ENCODE peak calls at places on chromosomes 11 and 22, in ten cellular contexts. N is esophagus muscularis mucosa, Y is ovary, G is A549, H is K562, C is sigmoid colon, T is transverse colon, U is GM12878, Q is stomach, Z is upper lobe of left lung. J is an unnamed sample.

GRCh38 chr11:76629133-76629852 is 41.3 kb downstream of the LRRC32 start:
- DNase-seq in N (no peak), Y (peak), T (peak), H (no peak), U (peak), Q (no peak), C (peak), Z (peak), G (no peak), J (peak)

GRCh38 chr22:37218771-37219411 is 6.6 kb upstream of the SSTR3 start:
- DNase-seq in U (peak), Z (no peak), Q (no peak), Y (no peak), H (no peak), C (no peak), N (no peak), T (peak), G (no peak), J (no peak)

GRCh38 chr22:37115032-37115431 is 5.5 kb upstream of the TMPRSS6 start:
- DNase-seq in U (no peak), C (no peak), T (no peak), G (no peak), H (no peak), Z (no peak), Y (no peak), N (no peak), Q (no peak), J (no peak)

GRCh38 chr11:88415495-88415894 is 78.0 kb upstream of the CTSC start:
- DNase-seq in Z (no peak), T (no peak), Q (no peak), G (no peak), N (no peak), H (no peak), Y (no peak), C (no peak), U (no peak), J (no peak)

GRCh38 chr11:93577291-93577690 is 34.1 kb upstream of the SMCO4 start:
- DNase-seq in H (no peak), U (no peak), T (no peak), Y (no peak), N (no peak), G (no peak), Q (no peak), C (no peak), Z (no peak), J (no peak)

GRCh38 chr11:99494065-99494464 is 473.3 kb downstream of the CNTN5 start:
- DNase-seq in H (no peak), Y (no peak), Q (no peak), U (no peak), C (no peak), Z (no peak), G (no peak), T (no peak), N (no peak), J (no peak)

GRCh38 chr11:33893711-33894401 is 2.0 kb upstream of the LMO2 start:
- DNase-seq in Z (no peak), N (no peak), T (no peak), G (no peak), Q (no peak), H (no peak), Y (no peak), C (no peak), U (peak), J (no peak)

GRCh38 chr11:62108017-62108750 is 15.6 kb upstream of the INCENP start:
- DNase-seq in N (no peak), Z (peak), Q (no peak), C (no peak), U (peak), T (no peak), H (peak), Y (no peak), G (peak), J (peak)

GRCh38 chr22:41576877-41577276 is 12.8 kb downstream of the PMM1 start:
- DNase-seq in Z (peak), Y (no peak), C (no peak), T (peak), U (no peak), N (no peak), G (peak), Q (peak), H (peak), J (no peak)

GRCh38 chr22:19664951-19665783 is 49.1 kb upstream of the SEPTIN5 start:
- DNase-seq in T (no peak), H (no peak), G (no peak), N (peak), C (no peak), Q (no peak), Y (no peak), U (no peak), Z (no peak), J (no peak)

GRCh38 chr11:35632301-35632700 is 14.0 kb downstream of the FJX1 start:
- DNase-seq in G (peak), N (no peak), H (no peak), Z (no peak), U (no peak), Q (no peak), T (no peak), Y (no peak), C (no peak), J (no peak)

GRCh38 chr11:76206327-76207081 is at the start of gene WNT11:
- DNase-seq in C (no peak), T (peak), H (peak), Y (peak), Z (peak), N (no peak), Q (peak), U (no peak), G (peak), J (no peak)

GRCh38 chr11:113547739-113548138 is 72.5 kb upstream of the DRD2 start:
- DNase-seq in N (no peak), C (no peak), G (no peak), Z (no peak), Y (no peak), H (no peak), U (no peak), Q (no peak), T (no peak), J (no peak)

GRCh38 chr11:76510060-76511047 is 65.5 kb downstream of the EMSY start:
- DNase-seq in Y (no peak), Z (no peak), C (no peak), Q (no peak), H (no peak), U (no peak), N (no peak), T (no peak), G (peak), J (no peak)

GRCh38 chr11:46200537-46201281 is 76.8 kb upstream of the CREB3L1 start:
- DNase-seq in H (no peak), Z (no peak), Y (no peak), Q (no peak), G (no peak), N (peak), C (no peak), U (no peak), T (no peak), J (no peak)

GRCh38 chr11:44286268-44286880 is 23.6 kb downstream of the ALX4 start:
- DNase-seq in Y (no peak), H (peak), T (peak), G (peak), U (peak), Q (peak), N (no peak), Z (peak), C (no peak), J (peak)

GRCh38 chr22:24442352-24442744 is 14.9 kb downstream of the ADORA2A start:
- DNase-seq in N (no peak), Y (no peak), G (no peak), H (no peak), Q (peak), C (no peak), U (no peak), Z (peak), T (no peak), J (no peak)

GRCh38 chr22:32202539-32203180 is 2.2 kb downstream of the RFPL2 start:
- DNase-seq in N (peak), Q (peak), U (no peak), T (peak), G (peak), H (peak), C (no peak), Z (peak), Y (no peak), J (no peak)

GRCh38 chr11:127338380-127339259 is 338.1 kb upstream of the KIRREL3 start:
- DNase-seq in T (no peak), Y (no peak), N (no peak), Z (no peak), Q (no peak), G (no peak), H (no peak), U (no peak), C (no peak), J (no peak)

GRCh38 chr11:124760806-124761205 is 1.3 kb downstream of the ESAM start:
- DNase-seq in C (no peak), G (no peak), H (no peak), T (no peak), Z (no peak), N (peak), Y (no peak), U (no peak), Q (no peak), J (no peak)

GRCh38 chr11:124762077-124762623 is at the start of gene ESAM:
- DNase-seq in C (no peak), H (peak), Q (peak), U (no peak), N (peak), T (peak), Z (peak), Y (no peak), G (peak), J (no peak)

GRCh38 chr11:124761301-124762021 is 629 bp downstream of the ESAM start:
- DNase-seq in Q (no peak), T (no peak), H (no peak), Y (no peak), Z (no peak), G (no peak), U (no peak), N (peak), C (no peak), J (no peak)

GRCh38 chr11:124762624-124763155 is 600 bp upstream of the ESAM start:
- DNase-seq in Z (no peak), U (no peak), C (no peak), N (no peak), G (peak), Y (no peak), T (peak), Q (no peak), H (peak), J (no peak)

DNA sequence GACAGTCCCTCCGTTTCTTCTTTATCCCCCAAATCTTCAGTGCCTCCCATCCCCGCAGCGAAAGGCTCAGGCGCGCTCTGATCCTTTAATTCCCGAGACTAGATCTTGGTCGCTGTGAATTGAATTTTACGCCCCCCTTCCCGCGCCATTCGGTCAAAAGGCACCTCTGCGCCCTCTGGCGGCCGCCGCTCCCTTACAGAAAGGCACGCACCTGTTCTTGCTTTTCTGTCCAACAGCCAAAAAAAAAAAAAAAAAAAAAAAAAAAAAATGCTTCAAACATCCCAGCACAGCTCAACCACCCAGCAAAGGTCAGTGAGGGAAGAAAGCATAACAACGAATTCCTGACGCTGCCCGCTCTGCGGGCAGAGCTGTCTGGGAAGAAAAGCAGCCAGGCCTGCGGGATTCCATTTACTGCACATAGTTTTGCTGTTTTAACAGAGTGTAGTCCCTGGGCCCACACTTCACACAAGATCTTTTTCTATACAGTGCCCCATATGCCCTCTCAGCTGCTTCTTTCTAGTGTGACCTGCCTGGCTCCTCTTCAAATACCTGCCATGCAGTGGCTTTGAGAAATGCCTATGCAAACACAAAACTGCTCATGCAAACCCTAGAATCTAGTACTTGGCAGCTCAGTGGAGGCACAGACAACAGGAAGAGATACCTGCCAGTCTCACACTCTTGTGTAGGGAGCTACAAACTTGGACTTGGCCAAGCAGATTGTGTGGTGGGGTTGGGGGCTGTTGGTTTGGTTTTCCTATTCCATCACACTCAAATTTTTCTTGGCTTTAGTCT is 1.3 kb upstream of the ESAM start:
- DNase-seq in Q (peak), Z (peak), N (peak), H (peak), C (peak), T (peak), Y (peak), G (peak), U (no peak), J (peak)
- TF ChIP-seq POLR2A in Q (no peak), Z (no peak), N (no peak), H (no peak), C (no peak), T (no peak), Y (no peak), G (no peak), U (no peak), J (no peak)

DNA sequence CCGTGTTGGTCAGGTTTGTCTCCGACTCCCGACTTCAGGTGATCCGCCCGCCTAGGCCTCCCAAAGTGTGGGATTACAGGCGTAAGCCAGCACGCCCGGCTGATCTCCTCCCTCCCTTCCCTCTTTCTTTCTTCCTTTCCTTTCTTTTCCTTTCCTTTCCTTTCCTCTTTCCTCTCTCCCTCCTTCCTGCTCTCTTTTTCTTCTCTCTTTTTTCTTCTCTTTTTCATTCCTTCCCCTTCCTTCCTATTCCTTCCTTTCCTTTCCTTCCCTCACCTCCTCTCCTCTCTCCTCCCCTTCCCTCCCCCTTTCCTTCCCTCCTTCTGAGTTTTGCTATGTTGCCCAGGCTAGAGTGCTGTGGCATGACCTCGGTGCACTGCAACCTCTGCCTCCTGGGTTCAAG is 3.9 kb upstream of the ZDHHC5 start:
- DNase-seq in Q (no peak), U (no peak), Z (no peak), T (no peak), C (no peak), G (no peak), Y (no peak), H (no peak), N (no peak), J (no peak)
- TF ChIP-seq EP300 in Q (no peak), U (no peak), Z (no peak), T (no peak), C (no peak), G (no peak), Y (no peak), H (no peak), N (no peak), J (no peak)

DNA sequence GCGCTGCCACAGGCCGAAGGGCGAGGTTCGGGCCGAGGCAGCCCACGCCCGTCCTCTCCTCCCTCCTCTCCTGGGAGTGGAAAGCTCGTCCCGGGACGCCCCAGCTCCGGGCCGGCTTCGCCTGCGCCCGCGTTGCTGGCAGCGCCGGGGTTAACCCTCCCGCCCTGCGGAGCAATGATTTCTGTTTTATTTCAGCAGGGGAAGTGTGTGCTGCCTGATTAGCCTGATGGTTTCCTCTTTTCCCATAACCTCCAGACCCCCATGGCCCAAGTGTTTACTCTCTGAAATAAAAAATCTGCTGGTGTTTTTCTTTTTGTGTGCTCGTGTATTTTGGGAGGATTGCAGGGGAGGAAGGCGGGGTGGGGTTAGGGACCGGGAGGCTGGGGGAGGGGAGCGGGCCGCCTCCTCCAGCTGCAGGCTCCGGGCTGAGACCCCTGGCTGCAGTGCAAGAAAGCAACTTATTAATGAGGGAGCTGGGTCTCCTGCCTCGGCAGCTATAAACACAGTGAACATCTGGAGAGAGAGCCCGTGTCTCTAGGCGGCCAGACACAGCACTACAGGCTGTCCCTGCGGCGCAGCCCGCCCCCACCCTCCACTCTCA is 38.6 kb downstream of the ETS1 start:
- DNase-seq in N (no peak), G (no peak), H (no peak), C (peak), Z (peak), Q (peak), Y (peak), T (peak), U (no peak), J (peak)
- TF ChIP-seq POLR2A in N (no peak), G (no peak), H (no peak), C (no peak), Z (no peak), Q (no peak), Y (no peak), T (no peak), U (peak), J (no peak)

DNA sequence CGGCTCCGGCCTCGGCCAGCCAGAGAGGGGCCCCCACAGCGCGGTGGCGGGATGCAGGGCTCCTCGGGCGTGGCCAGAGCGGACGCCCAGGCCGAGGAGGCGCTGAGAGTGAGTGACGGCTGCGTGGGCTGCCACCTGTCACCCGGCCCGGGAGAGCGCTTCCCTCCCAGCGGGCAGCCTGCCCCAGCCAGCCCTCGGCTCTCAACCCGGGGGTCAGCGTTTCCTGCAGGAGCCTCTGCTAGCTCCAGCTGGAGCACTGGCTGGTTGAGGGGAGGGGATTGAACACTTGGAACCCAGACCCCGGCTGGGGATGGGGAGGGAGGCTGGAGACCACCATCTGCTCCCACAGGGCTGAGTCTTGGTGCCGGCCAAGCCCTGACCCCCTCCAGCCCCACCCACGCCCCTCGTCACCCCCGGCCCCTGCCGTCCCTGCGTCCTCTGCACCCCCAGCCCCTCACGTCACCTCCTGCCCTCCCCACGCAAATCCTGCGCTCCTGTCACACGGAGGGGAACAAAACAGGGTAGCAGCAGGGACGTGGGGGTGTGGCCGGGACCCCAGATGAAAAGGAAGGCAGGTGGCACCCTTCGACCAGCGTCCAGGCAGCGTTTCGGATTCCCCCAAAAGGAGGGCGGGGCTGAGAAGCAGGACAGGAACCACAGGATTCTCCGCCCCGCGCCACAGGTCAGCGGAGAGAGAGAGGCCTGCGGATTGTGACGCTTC is 156.9 kb downstream of the BRD1 start:
- DNase-seq in N (no peak), U (no peak), G (no peak), Z (peak), T (peak), C (peak), Q (peak), Y (no peak), H (no peak), J (no peak)
- TF ChIP-seq EP300 in N (no peak), U (no peak), G (no peak), Z (no peak), T (no peak), C (no peak), Q (no peak), Y (no peak), H (no peak), J (no peak)

DNA sequence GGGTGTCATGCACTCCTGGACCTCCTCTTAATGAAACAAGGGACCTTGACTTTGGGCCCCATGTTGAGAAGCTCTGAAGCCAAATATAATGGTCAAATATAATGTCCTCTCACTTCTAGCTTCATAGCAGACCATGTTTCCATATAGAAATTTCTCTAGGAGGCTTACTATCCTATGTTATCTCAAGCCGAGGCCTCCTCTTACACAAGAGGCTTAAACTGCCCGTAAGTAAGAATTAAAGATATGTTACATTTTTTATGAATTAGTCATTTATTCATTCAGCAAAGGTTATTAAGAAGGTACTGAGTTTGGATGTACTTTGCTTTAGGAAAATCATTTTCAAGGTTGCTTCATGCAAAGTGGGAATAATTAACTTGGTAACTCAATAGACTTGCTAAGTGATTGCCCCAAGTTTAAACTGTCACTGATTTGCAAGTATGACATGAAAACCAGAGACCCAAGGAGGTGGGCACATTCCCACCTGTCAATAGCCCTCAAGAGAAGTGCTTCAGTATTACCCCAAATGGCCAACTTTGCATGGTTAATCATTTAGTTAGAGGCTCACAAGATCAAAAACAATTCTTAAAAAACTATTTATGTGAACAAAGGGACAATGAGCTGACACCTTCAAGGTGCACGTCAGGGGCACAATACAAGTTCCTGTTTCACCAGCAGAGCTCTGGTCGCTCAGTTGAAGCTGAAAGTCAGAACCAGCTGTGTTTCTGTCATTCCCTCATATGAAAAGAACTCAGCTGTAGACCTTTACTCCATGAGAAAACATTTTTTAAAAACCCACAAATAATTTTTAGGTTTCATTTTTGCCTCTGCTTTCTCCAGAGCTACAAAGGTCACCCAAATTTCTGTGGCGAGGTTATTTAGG is 20.9 kb downstream of the BDNF start:
- DNase-seq in N (no peak), Y (no peak), H (no peak), G (no peak), T (no peak), Z (no peak), U (no peak), Q (no peak), C (no peak), J (no peak)
- TF ChIP-seq POLR2A in N (no peak), Y (no peak), H (no peak), G (no peak), T (no peak), Z (no peak), U (no peak), Q (no peak), C (no peak), J (no peak)

GRCh38 chr11:17786824-17787525 is 52.4 kb downstream of the KCNC1 start:
- DNase-seq in N (no peak), H (no peak), C (peak), U (no peak), T (no peak), G (no peak), Z (no peak), Q (no peak), Y (no peak), J (no peak)
- TF ChIP-seq EP300 in N (no peak), H (no peak), C (no peak), U (no peak), T (no peak), G (no peak), Z (no peak), Q (no peak), Y (no peak), J (no peak)